ENCODE peak calls at places on chromosomes 13 and 19, in nine cellular contexts. Z is Peyer's patch; P is HL-60; A is activated CD4-positive, alpha-beta T cell treated with anti-CD3 and anti-CD28 coated beads, Interleukin-2, amount 10 ng/mL, durations not matched to agents 7 days and 5 days; S is AG09309; O is upper lobe of right lung; W is RCC 7860; Y is NCI-H146; R is KG1. I is an unnamed sample.

GRCh38 chr13:106522898-106523525 is 12.4 kb downstream of the EFNB2 start:
- DNase-seq in Z (no peak), P (no peak), A (no peak), S (no peak), O (no peak), W (no peak), Y (no peak), R (no peak), I (no peak)

GRCh38 chr13:26558074-26558805 is 757 bp downstream of the WASF3 start:
- DNase-seq in Z (no peak), P (no peak), A (no peak), S (no peak), O (no peak), W (no peak), Y (peak; percentile 34), R (no peak), I (peak; percentile 78)

GRCh38 chr13:35882722-35883497 is 248.3 kb downstream of the DCLK1 start:
- DNase-seq in Z (no peak), P (no peak), A (no peak), S (no peak), O (no peak), W (no peak), Y (no peak), R (no peak), I (no peak)

GRCh38 chr13:93289047-93289446 is 62.4 kb downstream of the GPC6 start:
- DNase-seq in Z (no peak), P (no peak), A (no peak), S (no peak), O (no peak), W (no peak), Y (no peak), R (no peak), I (no peak)

GRCh38 chr19:30111051-30111450 is 169.0 kb downstream of the URI1 start:
- DNase-seq in Z (no peak), P (no peak), A (no peak), S (no peak), O (no peak), W (no peak), Y (no peak), R (no peak), I (no peak)

GRCh38 chr13:40672310-40673060 is 6.0 kb upstream of the FOXO1 start:
- DNase-seq in Z (no peak), P (no peak), A (no peak), S (no peak), O (no peak), W (peak; percentile 29), Y (no peak), R (no peak), I (no peak)

GRCh38 chr19:45117167-45117594 is 24.2 kb downstream of the PPP1R37 start:
- DNase-seq in Z (peak; percentile 45), P (peak; percentile 90), A (peak; percentile 48), S (no peak), O (peak; percentile 80), W (no peak), Y (peak; percentile 14), R (peak; percentile 46), I (no peak)

GRCh38 chr13:74217816-74218215 is 83.6 kb upstream of the KLF12 start:
- DNase-seq in Z (no peak), P (no peak), A (no peak), S (no peak), O (no peak), W (no peak), Y (no peak), R (no peak), I (no peak)

GRCh38 chr19:1104452-1105216 is 840 bp downstream of the GPX4 start:
- DNase-seq in Z (peak; percentile 73), P (peak; percentile 59), A (peak; percentile 70), S (no peak), O (peak; percentile 93), W (peak; percentile 57), Y (peak; percentile 57), R (peak; percentile 30), I (peak; percentile 93)

GRCh38 chr13:110006304-110006703 is 219.9 kb upstream of the IRS2 start:
- DNase-seq in Z (no peak), P (no peak), A (no peak), S (no peak), O (no peak), W (peak; percentile 99), Y (no peak), R (no peak), I (no peak)

GRCh38 chr19:6236310-6237291 is 43.2 kb downstream of the MLLT1 start:
- DNase-seq in Z (no peak), P (no peak), A (no peak), S (no peak), O (peak; percentile 96), W (no peak), Y (no peak), R (no peak), I (peak; percentile 67)

GRCh38 chr13:39159393-39159792 is 121.1 kb downstream of the NHLRC3 start:
- DNase-seq in Z (no peak), P (no peak), A (no peak), S (no peak), O (no peak), W (no peak), Y (peak; percentile 92), R (no peak), I (no peak)

GRCh38 chr13:50014404-50014803 is 840 bp upstream of the KCNRG start:
- DNase-seq in Z (no peak), P (no peak), A (no peak), S (no peak), O (no peak), W (no peak), Y (no peak), R (no peak), I (no peak)

GRCh38 chr19:45323671-45324081 is 1.0 kb upstream of the CKM start:
- DNase-seq in Z (no peak), P (no peak), A (no peak), S (no peak), O (no peak), W (no peak), Y (peak; percentile 35), R (no peak), I (no peak)

GRCh38 chr13:44549461-44549860 is 26.7 kb downstream of the TSC22D1 start:
- DNase-seq in Z (no peak), P (no peak), A (no peak), S (no peak), O (no peak), W (no peak), Y (no peak), R (no peak), I (no peak)

GRCh38 chr13:36431204-36432105 is 840 bp upstream of the CCNA1 start:
- DNase-seq in Z (no peak), P (no peak), A (no peak), S (no peak), O (peak; percentile 74), W (no peak), Y (no peak), R (no peak), I (peak; percentile 83)

GRCh38 chr13:40676007-40676406 is 9.6 kb upstream of the FOXO1 start:
- DNase-seq in Z (no peak), P (no peak), A (no peak), S (no peak), O (no peak), W (no peak), Y (no peak), R (no peak), I (no peak)

GRCh38 chr19:11125994-11126685 is 29.4 kb downstream of the SPC24 start:
- DNase-seq in Z (peak; percentile 82), P (peak; percentile 71), A (peak; percentile 84), S (no peak), O (peak; percentile 80), W (peak; percentile 53), Y (peak; percentile 68), R (peak; percentile 37), I (peak; percentile 93)

GRCh38 chr19:2385053-2385721 is 25.1 kb downstream of the TMPRSS9 start:
- DNase-seq in Z (no peak), P (peak; percentile 19), A (no peak), S (peak; percentile 52), O (no peak), W (peak; percentile 93), Y (peak; percentile 93), R (no peak), I (no peak)

GRCh38 chr19:30557927-30558557 is 185.9 kb downstream of the ZNF536 start:
- DNase-seq in Z (no peak), P (no peak), A (no peak), S (no peak), O (no peak), W (no peak), Y (no peak), R (no peak), I (peak; percentile 52)

GRCh38 chr13:62931901-62932883 is 1516.5 kb upstream of the PCDH20 start:
- DNase-seq in Z (no peak), P (no peak), A (no peak), S (no peak), O (no peak), W (no peak), Y (no peak), R (no peak), I (no peak)

GRCh38 chr13:70571221-70571620 is 463.0 kb upstream of the KLHL1 start:
- DNase-seq in Z (no peak), P (no peak), A (no peak), S (no peak), O (no peak), W (no peak), Y (no peak), R (no peak), I (no peak)

I was measured in spleen.